ENCODE peak calls at places on chromosomes 2 and 18, in five cellular contexts. One of them, this sample, is unnamed.
A peak's percentile ranks its signal among the peaks of the same experiment; 100 is the strongest.

GRCh38 chr2:47060652-47061170 is 94.4 kb downstream of the STPG4 start:
- DNase-seq in GM12878: no peak
- DNase-seq in H1: no peak
- DNase-seq in HepG2: no peak
- DNase-seq in K562: no peak
- DNase-seq in this sample: no peak

GRCh38 chr2:11017921-11018320 is 106.2 kb downstream of the KCNF1 start:
- DNase-seq in GM12878: no peak
- DNase-seq in H1: no peak
- DNase-seq in K562: no peak
- DNase-seq in HepG2: no peak
- DNase-seq in this sample: no peak

GRCh38 chr18:47754311-47755101 is 176.0 kb downstream of the SMAD2 start:
- DNase-seq in GM12878: no peak
- DNase-seq in H1: peak; percentile 71
- DNase-seq in K562: peak; percentile 73
- DNase-seq in HepG2: peak; percentile 23
- DNase-seq in this sample: peak; percentile 37

GRCh38 chr2:98614024-98614739 is 5.8 kb downstream of the UNC50 start:
- DNase-seq in GM12878: no peak
- DNase-seq in K562: no peak
- DNase-seq in HepG2: no peak
- DNase-seq in H1: no peak
- DNase-seq in this sample: no peak

GRCh38 chr2:239928457-239929350 is 96.4 kb downstream of the NDUFA10 start:
- DNase-seq in K562: no peak
- DNase-seq in HepG2: no peak
- DNase-seq in H1: no peak
- DNase-seq in GM12878: no peak
- DNase-seq in this sample: no peak

GRCh38 chr2:167692191-167692590 is 555.2 kb downstream of the STK39 start:
- DNase-seq in H1: no peak
- DNase-seq in K562: no peak
- DNase-seq in GM12878: no peak
- DNase-seq in HepG2: no peak
- DNase-seq in this sample: no peak

GRCh38 chr18:75406491-75407445 is 20.7 kb downstream of the SMIM21 start:
- DNase-seq in GM12878: no peak
- DNase-seq in H1: no peak
- DNase-seq in HepG2: no peak
- DNase-seq in K562: no peak
- DNase-seq in this sample: no peak

GRCh38 chr2:217150236-217150635 is 290.4 kb upstream of the TNP1 start:
- DNase-seq in HepG2: no peak
- DNase-seq in GM12878: no peak
- DNase-seq in K562: no peak
- DNase-seq in H1: no peak
- DNase-seq in this sample: no peak

GRCh38 chr2:201174687-201175086 is 8.3 kb upstream of the CASP10 start:
- DNase-seq in H1: no peak
- DNase-seq in HepG2: no peak
- DNase-seq in GM12878: no peak
- DNase-seq in K562: no peak
- DNase-seq in this sample: no peak

GRCh38 chr2:74219846-74220486 is 21.6 kb downstream of the MTHFD2 start:
- DNase-seq in GM12878: no peak
- DNase-seq in HepG2: peak; percentile 41
- DNase-seq in K562: no peak
- DNase-seq in H1: no peak
- DNase-seq in this sample: no peak

GRCh38 chr2:144081272-144081671 is 438.6 kb downstream of the ZEB2 start:
- DNase-seq in GM12878: no peak
- DNase-seq in H1: no peak
- DNase-seq in K562: no peak
- DNase-seq in HepG2: no peak
- DNase-seq in this sample: no peak

GRCh38 chr2:162308747-162309503 is 9.6 kb downstream of the IFIH1 start:
- DNase-seq in K562: no peak
- DNase-seq in GM12878: no peak
- DNase-seq in H1: no peak
- DNase-seq in HepG2: no peak
- DNase-seq in this sample: no peak

GRCh38 chr2:223488814-223489213 is 113.3 kb downstream of the SCG2 start:
- DNase-seq in HepG2: no peak
- DNase-seq in K562: peak; percentile 20
- DNase-seq in GM12878: no peak
- DNase-seq in H1: no peak
- DNase-seq in this sample: no peak

GRCh38 chr2:219592721-219593120 is 4.9 kb upstream of the STK11IP start:
- DNase-seq in K562: no peak
- DNase-seq in GM12878: no peak
- DNase-seq in HepG2: no peak
- DNase-seq in H1: no peak
- DNase-seq in this sample: no peak

GRCh38 chr2:100192825-100193224 is 50.4 kb upstream of the AFF3 start:
- DNase-seq in H1: no peak
- DNase-seq in GM12878: no peak
- DNase-seq in HepG2: no peak
- DNase-seq in K562: no peak
- DNase-seq in this sample: no peak

GRCh38 chr2:143083636-143084035 is 45.6 kb upstream of the ARHGAP15 start:
- DNase-seq in GM12878: no peak
- DNase-seq in K562: no peak
- DNase-seq in HepG2: no peak
- DNase-seq in H1: no peak
- DNase-seq in this sample: no peak

GRCh38 chr2:55033076-55033742 is 17.0 kb downstream of the RTN4 start:
- DNase-seq in HepG2: no peak
- DNase-seq in K562: no peak
- DNase-seq in GM12878: peak; percentile 62
- DNase-seq in H1: no peak
- DNase-seq in this sample: no peak

GRCh38 chr2:215863687-215864086 is 149.7 kb downstream of the MREG start:
- DNase-seq in K562: no peak
- DNase-seq in HepG2: no peak
- DNase-seq in H1: no peak
- DNase-seq in GM12878: no peak
- DNase-seq in this sample: no peak

GRCh38 chr2:184031402-184032147 is 566.8 kb upstream of the ZNF804A start:
- DNase-seq in K562: no peak
- DNase-seq in H1: no peak
- DNase-seq in GM12878: no peak
- DNase-seq in HepG2: no peak
- DNase-seq in this sample: no peak

GRCh38 chr2:128442053-128442751 is 123.5 kb upstream of the HS6ST1 start:
- DNase-seq in K562: no peak
- DNase-seq in HepG2: peak; percentile 57
- DNase-seq in H1: no peak
- DNase-seq in GM12878: no peak
- DNase-seq in this sample: no peak

GRCh38 chr2:231717281-231718180 is 9.2 kb downstream of the PTMA start:
- DNase-seq in GM12878: peak; percentile 53
- DNase-seq in H1: no peak
- DNase-seq in HepG2: peak; percentile 67
- DNase-seq in K562: peak; percentile 44
- DNase-seq in this sample: peak; percentile 64
- TF ChIP-seq SP1 in GM12878: peak; percentile 69
- TF ChIP-seq SP1 in H1: peak; percentile 79
- TF ChIP-seq SP1 in HepG2: no peak
- TF ChIP-seq SP1 in K562: no peak
- TF ChIP-seq SP1 in this sample: no peak

GRCh38 chr2:168798076-168798887 is 4.2 kb upstream of the NOSTRIN start:
- DNase-seq in HepG2: no peak
- DNase-seq in H1: no peak
- DNase-seq in GM12878: no peak
- DNase-seq in K562: peak; percentile 75
- DNase-seq in this sample: no peak
- TF ChIP-seq RAD21 in HepG2: no peak
- TF ChIP-seq RAD21 in H1: no peak
- TF ChIP-seq RAD21 in GM12878: no peak
- TF ChIP-seq RAD21 in K562: peak; percentile 24
- TF ChIP-seq RAD21 in this sample: no peak

GRCh38 chr18:78799382-78800089 is 180.1 kb upstream of the SALL3 start:
- DNase-seq in GM12878: no peak
- DNase-seq in H1: no peak
- DNase-seq in K562: no peak
- DNase-seq in HepG2: no peak
- DNase-seq in this sample: no peak
- H3K9me3 ChIP-seq in GM12878: no peaks in the 10 kb centered on the region
- H3K9me3 ChIP-seq in H1: peaks cover 2% of the 10 kb centered on the region
- H3K9me3 ChIP-seq in K562: no peaks in the 10 kb centered on the region
- H3K9me3 ChIP-seq in HepG2: no peaks in the 10 kb centered on the region
- H3K9me3 ChIP-seq in this sample: no peaks in the 10 kb centered on the region

GRCh38 chr18:41320090-41320489 is 634.9 kb upstream of the PIK3C3 start:
- DNase-seq in H1: no peak
- DNase-seq in HepG2: no peak
- DNase-seq in GM12878: no peak
- DNase-seq in K562: no peak
- DNase-seq in this sample: no peak
- TF ChIP-seq SP1 in H1: no peak
- TF ChIP-seq SP1 in HepG2: no peak
- TF ChIP-seq SP1 in GM12878: no peak
- TF ChIP-seq SP1 in K562: no peak
- TF ChIP-seq SP1 in this sample: no peak

This sample was measured in HCT116.